ENCODE peak calls at places on chromosome 16, in eight cellular contexts. One of them, this sample, is unnamed.

GRCh38 chr16:67286441-67287235 is 7.3 kb downstream of the PLEKHG4 start:
- DNase-seq in cardiac muscle cell: no peak
- DNase-seq in fibroblast of mammary gland: peak; percentile 28
- DNase-seq in K562: no peak
- DNase-seq in fibroblast of villous mesenchyme: no peak
- DNase-seq in Peyer's patch: no peak
- DNase-seq in ovary: no peak
- DNase-seq in brain microvascular endothelial cell: no peak
- DNase-seq in this sample: no peak

GRCh38 chr16:23944381-23944780 is 108.6 kb downstream of the PRKCB start:
- DNase-seq in K562: no peak
- DNase-seq in ovary: no peak
- DNase-seq in fibroblast of villous mesenchyme: no peak
- DNase-seq in Peyer's patch: no peak
- DNase-seq in fibroblast of mammary gland: no peak
- DNase-seq in cardiac muscle cell: no peak
- DNase-seq in brain microvascular endothelial cell: no peak
- DNase-seq in this sample: no peak

GRCh38 chr16:10752843-10753523 is 9.3 kb downstream of the NUBP1 start:
- DNase-seq in K562: no peak
- DNase-seq in ovary: peak; percentile 33
- DNase-seq in cardiac muscle cell: no peak
- DNase-seq in Peyer's patch: peak; percentile 85
- DNase-seq in brain microvascular endothelial cell: no peak
- DNase-seq in fibroblast of mammary gland: no peak
- DNase-seq in fibroblast of villous mesenchyme: no peak
- DNase-seq in this sample: no peak

GRCh38 chr16:20928774-20929411 is 28.3 kb downstream of the LYRM1 start:
- DNase-seq in cardiac muscle cell: no peak
- DNase-seq in fibroblast of villous mesenchyme: peak; percentile 53
- DNase-seq in Peyer's patch: no peak
- DNase-seq in K562: no peak
- DNase-seq in brain microvascular endothelial cell: no peak
- DNase-seq in ovary: no peak
- DNase-seq in fibroblast of mammary gland: peak; percentile 83
- DNase-seq in this sample: no peak

GRCh38 chr16:52861614-52862022 is 191.1 kb downstream of the CHD9NB start:
- DNase-seq in ovary: no peak
- DNase-seq in fibroblast of mammary gland: peak; percentile 6
- DNase-seq in cardiac muscle cell: peak; percentile 48
- DNase-seq in K562: no peak
- DNase-seq in fibroblast of villous mesenchyme: no peak
- DNase-seq in Peyer's patch: no peak
- DNase-seq in brain microvascular endothelial cell: peak; percentile 6
- DNase-seq in this sample: peak; percentile 25

GRCh38 chr16:30758988-30759461 is 2.8 kb downstream of the CFAP119 start:
- DNase-seq in fibroblast of villous mesenchyme: no peak
- DNase-seq in cardiac muscle cell: no peak
- DNase-seq in K562: no peak
- DNase-seq in brain microvascular endothelial cell: no peak
- DNase-seq in ovary: no peak
- DNase-seq in Peyer's patch: peak; percentile 57
- DNase-seq in fibroblast of mammary gland: no peak
- DNase-seq in this sample: no peak

GRCh38 chr16:48617711-48618148 is 7.8 kb upstream of the N4BP1 start:
- DNase-seq in ovary: peak; percentile 70
- DNase-seq in fibroblast of mammary gland: peak; percentile 70
- DNase-seq in cardiac muscle cell: peak; percentile 88
- DNase-seq in fibroblast of villous mesenchyme: peak; percentile 55
- DNase-seq in K562: no peak
- DNase-seq in brain microvascular endothelial cell: peak; percentile 33
- DNase-seq in Peyer's patch: no peak
- DNase-seq in this sample: no peak

GRCh38 chr16:79509221-79509631 is 91.3 kb downstream of the MAF start:
- DNase-seq in fibroblast of mammary gland: no peak
- DNase-seq in fibroblast of villous mesenchyme: no peak
- DNase-seq in cardiac muscle cell: no peak
- DNase-seq in K562: no peak
- DNase-seq in brain microvascular endothelial cell: no peak
- DNase-seq in ovary: no peak
- DNase-seq in Peyer's patch: peak; percentile 46
- DNase-seq in this sample: no peak

GRCh38 chr16:20799599-20799998 is 6.7 kb downstream of the ERI2 start:
- DNase-seq in cardiac muscle cell: peak; percentile 56
- DNase-seq in ovary: no peak
- DNase-seq in Peyer's patch: no peak
- DNase-seq in K562: peak; percentile 29
- DNase-seq in brain microvascular endothelial cell: no peak
- DNase-seq in fibroblast of villous mesenchyme: peak; percentile 7
- DNase-seq in fibroblast of mammary gland: peak; percentile 56
- DNase-seq in this sample: no peak

GRCh38 chr16:23837553-23838308 is 1.9 kb downstream of the PRKCB start:
- DNase-seq in Peyer's patch: no peak
- DNase-seq in fibroblast of mammary gland: no peak
- DNase-seq in cardiac muscle cell: no peak
- DNase-seq in brain microvascular endothelial cell: no peak
- DNase-seq in ovary: no peak
- DNase-seq in fibroblast of villous mesenchyme: no peak
- DNase-seq in K562: peak; percentile 62
- DNase-seq in this sample: no peak

GRCh38 chr16:87963400-87963799 is 12.2 kb downstream of the BANP start:
- DNase-seq in Peyer's patch: no peak
- DNase-seq in K562: no peak
- DNase-seq in brain microvascular endothelial cell: peak; percentile 89
- DNase-seq in cardiac muscle cell: no peak
- DNase-seq in ovary: no peak
- DNase-seq in fibroblast of mammary gland: peak; percentile 89
- DNase-seq in fibroblast of villous mesenchyme: peak; percentile 79
- DNase-seq in this sample: no peak

GRCh38 chr16:27112093-27112811 is 45.5 kb downstream of the C16orf82 start:
- DNase-seq in fibroblast of mammary gland: no peak
- DNase-seq in Peyer's patch: no peak
- DNase-seq in K562: no peak
- DNase-seq in ovary: no peak
- DNase-seq in cardiac muscle cell: no peak
- DNase-seq in fibroblast of villous mesenchyme: no peak
- DNase-seq in brain microvascular endothelial cell: no peak
- DNase-seq in this sample: no peak

GRCh38 chr16:74446866-74447265 is 25.6 kb upstream of the CLEC18B start:
- DNase-seq in fibroblast of villous mesenchyme: no peak
- DNase-seq in K562: no peak
- DNase-seq in Peyer's patch: no peak
- DNase-seq in ovary: no peak
- DNase-seq in fibroblast of mammary gland: no peak
- DNase-seq in brain microvascular endothelial cell: no peak
- DNase-seq in cardiac muscle cell: no peak
- DNase-seq in this sample: no peak

DNA sequence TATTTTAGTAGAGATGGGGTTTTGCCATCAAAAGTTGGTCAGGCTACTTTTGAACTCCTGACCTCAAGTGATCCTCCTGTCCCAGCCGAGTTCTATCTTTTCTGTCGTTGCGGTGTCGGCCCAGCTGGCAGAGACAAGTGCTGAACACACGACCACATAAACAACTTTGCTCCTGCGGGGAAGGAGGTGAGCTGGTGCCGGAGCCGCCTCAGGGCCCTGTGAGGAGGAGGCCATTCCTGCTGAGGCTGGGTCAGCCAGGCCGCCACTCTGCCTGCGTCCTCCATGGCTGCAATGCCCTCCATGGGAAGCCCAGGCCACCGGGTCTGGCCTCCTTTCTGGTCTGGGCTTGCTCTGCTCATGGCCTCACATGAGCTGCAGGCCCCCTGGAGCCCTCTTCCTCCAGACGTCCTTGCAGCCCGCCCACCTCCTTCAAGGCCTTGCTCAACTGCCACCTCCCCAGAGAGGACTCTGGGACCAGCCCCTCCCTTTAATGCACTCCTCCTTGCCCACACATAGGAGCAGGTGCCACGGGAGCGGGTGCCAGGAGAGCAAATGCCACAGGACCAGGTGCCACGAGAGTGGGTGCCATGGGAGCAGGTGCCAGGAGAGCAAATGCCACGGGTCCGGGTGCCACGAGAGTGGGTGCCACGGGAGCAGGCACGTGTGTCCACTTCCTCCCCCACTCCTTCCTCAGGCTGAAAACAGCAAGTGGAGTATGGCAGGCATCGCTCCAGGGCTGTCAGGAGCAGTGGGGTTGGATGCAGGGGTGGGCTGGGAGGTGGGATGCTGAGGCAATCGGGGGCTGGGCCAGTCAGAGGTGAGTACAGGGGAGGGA is 28.4 kb upstream of the CBFA2T3 start:
- DNase-seq in fibroblast of villous mesenchyme: no peak
- DNase-seq in cardiac muscle cell: no peak
- DNase-seq in Peyer's patch: no peak
- DNase-seq in ovary: no peak
- DNase-seq in K562: no peak
- DNase-seq in fibroblast of mammary gland: no peak
- DNase-seq in brain microvascular endothelial cell: no peak
- DNase-seq in this sample: no peak
- H3K4me3 ChIP-seq in fibroblast of villous mesenchyme: no peak overlapping the region
- H3K4me3 ChIP-seq in cardiac muscle cell: no peak overlapping the region
- H3K4me3 ChIP-seq in Peyer's patch: no peak overlapping the region
- H3K4me3 ChIP-seq in ovary: no peak overlapping the region
- H3K4me3 ChIP-seq in K562: no peak overlapping the region
- H3K4me3 ChIP-seq in fibroblast of mammary gland: no peak overlapping the region
- H3K4me3 ChIP-seq in brain microvascular endothelial cell: no peak overlapping the region
- H3K4me3 ChIP-seq in this sample: no peak overlapping the region

DNA sequence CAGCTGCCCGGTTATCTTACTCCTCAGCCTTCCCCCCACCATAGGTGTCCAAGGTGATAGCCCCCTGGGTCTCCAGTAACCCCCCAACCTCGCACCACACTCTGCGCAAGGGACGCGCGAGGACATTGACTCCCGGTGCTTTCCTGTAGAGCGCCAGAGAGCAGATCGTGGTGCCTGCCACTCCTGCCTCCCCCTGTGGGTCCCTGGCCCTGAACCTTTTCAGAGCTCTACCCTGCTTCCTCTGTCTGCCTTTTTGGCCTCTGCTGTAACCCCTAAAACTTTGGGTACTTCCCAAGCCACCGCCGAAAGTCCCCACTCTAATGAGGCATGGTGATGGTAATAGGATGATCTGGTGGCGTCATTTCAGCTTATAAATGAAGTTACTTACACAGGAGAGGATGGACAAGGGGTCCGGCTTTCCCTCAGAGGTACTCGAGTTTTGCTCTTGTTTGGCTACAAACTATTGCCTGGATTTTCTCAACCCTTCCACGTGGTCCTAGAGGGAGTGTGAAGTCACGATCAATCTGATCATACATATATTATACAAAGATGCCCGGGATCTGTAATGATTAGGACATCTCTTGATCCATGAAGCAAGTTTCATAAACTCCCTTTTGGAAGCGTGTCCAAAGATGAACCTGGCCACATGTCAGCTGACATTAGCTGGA is 2.1 kb upstream of the CDH11 start:
- DNase-seq in brain microvascular endothelial cell: no peak
- DNase-seq in fibroblast of villous mesenchyme: peak; percentile 31
- DNase-seq in Peyer's patch: no peak
- DNase-seq in cardiac muscle cell: no peak
- DNase-seq in K562: no peak
- DNase-seq in ovary: no peak
- DNase-seq in fibroblast of mammary gland: no peak
- DNase-seq in this sample: no peak
- TF ChIP-seq CTCF in brain microvascular endothelial cell: peak; percentile 4
- TF ChIP-seq CTCF in fibroblast of villous mesenchyme: no peak
- TF ChIP-seq CTCF in Peyer's patch: no peak
- TF ChIP-seq CTCF in cardiac muscle cell: peak; percentile 8
- TF ChIP-seq CTCF in K562: no peak
- TF ChIP-seq CTCF in ovary: no peak
- TF ChIP-seq CTCF in fibroblast of mammary gland: no peak
- TF ChIP-seq CTCF in this sample: no peak

GRCh38 chr16:49757744-49758069 is 98.2 kb downstream of the ZNF423 start:
- DNase-seq in fibroblast of villous mesenchyme: no peak
- DNase-seq in Peyer's patch: no peak
- DNase-seq in fibroblast of mammary gland: no peak
- DNase-seq in ovary: no peak
- DNase-seq in cardiac muscle cell: no peak
- DNase-seq in brain microvascular endothelial cell: no peak
- DNase-seq in K562: no peak
- DNase-seq in this sample: no peak

GRCh38 chr16:49756971-49757743 is 98.8 kb downstream of the ZNF423 start:
- DNase-seq in K562: no peak
- DNase-seq in fibroblast of villous mesenchyme: no peak
- DNase-seq in brain microvascular endothelial cell: peak; percentile 58
- DNase-seq in Peyer's patch: no peak
- DNase-seq in cardiac muscle cell: no peak
- DNase-seq in ovary: no peak
- DNase-seq in fibroblast of mammary gland: peak; percentile 22
- DNase-seq in this sample: no peak

GRCh38 chr16:49755291-49755611 is 100.7 kb downstream of the ZNF423 start:
- DNase-seq in K562: peak; percentile 21
- DNase-seq in Peyer's patch: no peak
- DNase-seq in fibroblast of villous mesenchyme: peak; percentile 16
- DNase-seq in fibroblast of mammary gland: peak; percentile 49
- DNase-seq in brain microvascular endothelial cell: peak; percentile 21
- DNase-seq in cardiac muscle cell: peak; percentile 54
- DNase-seq in ovary: no peak
- DNase-seq in this sample: no peak

GRCh38 chr16:49755716-49756115 is 100.2 kb downstream of the ZNF423 start:
- DNase-seq in K562: no peak
- DNase-seq in fibroblast of mammary gland: no peak
- DNase-seq in cardiac muscle cell: no peak
- DNase-seq in fibroblast of villous mesenchyme: no peak
- DNase-seq in brain microvascular endothelial cell: no peak
- DNase-seq in ovary: no peak
- DNase-seq in Peyer's patch: no peak
- DNase-seq in this sample: no peak

DNA sequence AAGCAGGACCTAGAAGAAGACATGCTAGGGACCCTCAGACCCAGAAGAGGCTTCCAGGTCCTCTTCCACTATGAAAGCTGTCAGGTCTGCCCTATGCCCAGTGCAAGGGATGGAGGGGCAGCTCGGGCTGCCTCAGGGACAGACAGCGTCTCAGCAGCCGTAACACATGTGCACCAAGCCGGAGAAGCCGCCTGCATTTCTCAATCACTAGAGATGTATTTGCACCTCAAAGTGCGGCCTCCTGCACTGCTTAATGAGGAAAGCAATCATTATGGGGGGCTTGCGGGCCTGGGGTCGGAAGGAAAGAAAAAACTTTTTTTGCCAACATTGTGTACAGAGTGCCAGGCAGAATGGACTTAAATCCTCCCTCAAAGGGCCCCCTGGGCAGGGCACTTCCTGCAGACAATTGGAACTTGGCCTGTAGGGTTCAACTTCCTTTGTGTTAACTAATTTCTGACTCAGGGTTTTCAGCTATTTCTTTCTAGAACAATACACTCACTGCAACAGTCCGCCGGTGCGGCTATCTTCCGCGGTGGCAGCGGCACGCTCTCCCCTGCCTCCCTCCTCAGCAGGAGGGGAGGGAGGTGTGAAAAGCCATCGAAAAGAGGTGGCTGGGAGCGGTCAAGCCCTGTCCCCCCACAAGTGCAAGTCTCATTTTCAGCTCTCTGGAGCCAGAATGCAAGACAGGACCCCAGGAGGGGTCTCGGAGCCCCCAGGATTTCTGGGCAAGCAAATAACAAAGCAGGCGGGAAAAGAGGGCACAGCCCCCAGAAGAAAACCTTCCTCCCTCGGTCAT is 101.2 kb downstream of the ZNF423 start:
- DNase-seq in Peyer's patch: peak; percentile 48
- DNase-seq in fibroblast of villous mesenchyme: no peak
- DNase-seq in brain microvascular endothelial cell: peak; percentile 37
- DNase-seq in ovary: no peak
- DNase-seq in K562: no peak
- DNase-seq in fibroblast of mammary gland: no peak
- DNase-seq in cardiac muscle cell: peak; percentile 37
- DNase-seq in this sample: no peak
- H3K4me3 ChIP-seq in Peyer's patch: no peak overlapping the region
- H3K4me3 ChIP-seq in fibroblast of villous mesenchyme: no peak overlapping the region
- H3K4me3 ChIP-seq in brain microvascular endothelial cell: peak overlapping the region; percentile 49
- H3K4me3 ChIP-seq in ovary: peak overlapping the region; percentile 41
- H3K4me3 ChIP-seq in K562: no peak overlapping the region
- H3K4me3 ChIP-seq in fibroblast of mammary gland: peak overlapping the region; percentile 6
- H3K4me3 ChIP-seq in cardiac muscle cell: peak overlapping the region; percentile 21
- H3K4me3 ChIP-seq in this sample: peak overlapping the region; percentile 46

GRCh38 chr16:57955572-57955971 is 15.4 kb downstream of the CNGB1 start:
- DNase-seq in fibroblast of villous mesenchyme: peak; percentile 11
- DNase-seq in ovary: no peak
- DNase-seq in K562: no peak
- DNase-seq in fibroblast of mammary gland: no peak
- DNase-seq in cardiac muscle cell: no peak
- DNase-seq in brain microvascular endothelial cell: no peak
- DNase-seq in Peyer's patch: no peak
- DNase-seq in this sample: no peak
- TF ChIP-seq CTCF in fibroblast of villous mesenchyme: no peak
- TF ChIP-seq CTCF in ovary: no peak
- TF ChIP-seq CTCF in K562: no peak
- TF ChIP-seq CTCF in fibroblast of mammary gland: no peak
- TF ChIP-seq CTCF in cardiac muscle cell: no peak
- TF ChIP-seq CTCF in brain microvascular endothelial cell: no peak
- TF ChIP-seq CTCF in Peyer's patch: no peak
- TF ChIP-seq CTCF in this sample: no peak